ENCODE peak calls at places on chromosome 15, in ten cellular contexts. H is stomach, T is SK-N-MC, O is suprapubic skin, U is GM23338, W is breast epithelium, I is GM12892, D is GM12878, Z is SK-N-SH, P is HCT116. B is an unnamed sample.

GRCh38 chr15:90016721-90017120 is 15.6 kb downstream of the ZNF710 start:
- DNase-seq in H (peak; percentile 43), T (no peak), O (no peak), U (no peak), W (no peak), I (no peak), D (no peak), Z (no peak), P (no peak), B (peak; percentile 40)

GRCh38 chr15:90225504-90226234 is 8.1 kb downstream of the CIB1 start:
- DNase-seq in H (no peak), T (no peak), O (no peak), U (no peak), W (no peak), I (no peak), D (no peak), Z (no peak), P (no peak), B (no peak)

GRCh38 chr15:56732135-56732880 is 1.0 kb downstream of the ZNF280D start:
- DNase-seq in H (no peak), T (peak; percentile 28), O (no peak), U (peak; percentile 35), W (no peak), I (no peak), D (no peak), Z (peak; percentile 51), P (no peak), B (no peak)

GRCh38 chr15:64209680-64210334 is 47.0 kb upstream of the PPIB start:
- DNase-seq in H (no peak), T (peak; percentile 47), O (no peak), U (peak; percentile 21), W (no peak), I (no peak), D (peak; percentile 9), Z (peak; percentile 41), P (peak; percentile 33), B (no peak)

GRCh38 chr15:40103124-40103858 is 5.4 kb downstream of the BMF start:
- DNase-seq in H (peak; percentile 94), T (no peak), O (peak; percentile 94), U (peak; percentile 96), W (peak; percentile 96), I (no peak), D (no peak), Z (peak; percentile 91), P (no peak), B (peak; percentile 96)

GRCh38 chr15:70180186-70180875 is 82.6 kb upstream of the TLE3 start:
- DNase-seq in H (no peak), T (no peak), O (no peak), U (no peak), W (no peak), I (no peak), D (no peak), Z (no peak), P (no peak), B (peak; percentile 40)

GRCh38 chr15:99727733-99728132 is 5.5 kb downstream of the LYSMD4 start:
- DNase-seq in H (no peak), T (no peak), O (no peak), U (no peak), W (no peak), I (no peak), D (no peak), Z (peak; percentile 30), P (no peak), B (no peak)

GRCh38 chr15:63476229-63476632 is 28.2 kb upstream of the USP3 start:
- DNase-seq in H (no peak), T (no peak), O (no peak), U (no peak), W (no peak), I (no peak), D (no peak), Z (no peak), P (peak; percentile 65), B (no peak)

GRCh38 chr15:95734422-95735316 is 595.8 kb upstream of the NR2F2 start:
- DNase-seq in H (no peak), T (no peak), O (no peak), U (no peak), W (no peak), I (no peak), D (no peak), Z (no peak), P (no peak), B (no peak)

GRCh38 chr15:83926116-83926515 is 272.2 kb downstream of the ADAMTSL3 start:
- DNase-seq in H (no peak), T (no peak), O (no peak), U (no peak), W (no peak), I (no peak), D (no peak), Z (no peak), P (no peak), B (no peak)

GRCh38 chr15:78368671-78369070 is 28.5 kb downstream of the CRABP1 start:
- DNase-seq in H (no peak), T (no peak), O (no peak), U (peak; percentile 26), W (no peak), I (no peak), D (no peak), Z (no peak), P (no peak), B (no peak)

GRCh38 chr15:38721549-38721948 is 156.9 kb upstream of the RASGRP1 start:
- DNase-seq in H (no peak), T (no peak), O (no peak), U (no peak), W (no peak), I (no peak), D (no peak), Z (no peak), P (no peak), B (no peak)

GRCh38 chr15:37078566-37078965 is 21.8 kb downstream of the MEIS2 start:
- DNase-seq in H (no peak), T (no peak), O (no peak), U (no peak), W (no peak), I (no peak), D (no peak), Z (no peak), P (no peak), B (no peak)

GRCh38 chr15:37084602-37085001 is 15.7 kb downstream of the MEIS2 start:
- DNase-seq in H (no peak), T (no peak), O (no peak), U (no peak), W (no peak), I (no peak), D (no peak), Z (no peak), P (no peak), B (no peak)

GRCh38 chr15:37083610-37084009 is 16.7 kb downstream of the MEIS2 start:
- DNase-seq in H (no peak), T (no peak), O (no peak), U (no peak), W (no peak), I (no peak), D (no peak), Z (no peak), P (no peak), B (no peak)

GRCh38 chr15:37079726-37080125 is 20.6 kb downstream of the MEIS2 start:
- DNase-seq in H (no peak), T (no peak), O (no peak), U (no peak), W (no peak), I (no peak), D (no peak), Z (no peak), P (no peak), B (no peak)

DNA sequence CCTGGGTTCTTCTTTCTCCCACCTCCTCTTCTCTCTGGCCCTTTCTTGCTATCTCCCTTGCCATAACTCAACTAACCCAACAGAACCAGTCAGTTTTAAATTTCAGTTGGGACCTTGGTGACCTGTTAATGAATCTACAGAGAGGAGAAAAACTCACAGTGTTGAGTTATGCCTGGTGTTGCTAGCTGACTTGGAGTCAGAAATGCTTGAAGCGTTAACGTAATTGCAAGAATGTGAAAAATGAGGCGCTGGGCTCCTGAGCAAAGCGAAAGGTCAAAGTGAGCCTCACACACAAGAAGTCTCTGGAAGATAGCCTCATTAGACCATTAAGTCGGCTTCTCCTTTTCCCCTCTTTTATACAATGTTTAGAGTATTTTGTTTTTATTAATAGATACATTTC is 18.4 kb downstream of the MEIS2 start:
- DNase-seq in H (no peak), T (no peak), O (no peak), U (peak; percentile 65), W (no peak), I (no peak), D (no peak), Z (no peak), P (no peak), B (no peak)
- TF ChIP-seq POLR2AphosphoS5 in H (no peak), T (no peak), O (no peak), U (no peak), W (no peak), I (no peak), D (no peak), Z (peak; percentile 15), P (no peak), B (peak; percentile 14)

DNA sequence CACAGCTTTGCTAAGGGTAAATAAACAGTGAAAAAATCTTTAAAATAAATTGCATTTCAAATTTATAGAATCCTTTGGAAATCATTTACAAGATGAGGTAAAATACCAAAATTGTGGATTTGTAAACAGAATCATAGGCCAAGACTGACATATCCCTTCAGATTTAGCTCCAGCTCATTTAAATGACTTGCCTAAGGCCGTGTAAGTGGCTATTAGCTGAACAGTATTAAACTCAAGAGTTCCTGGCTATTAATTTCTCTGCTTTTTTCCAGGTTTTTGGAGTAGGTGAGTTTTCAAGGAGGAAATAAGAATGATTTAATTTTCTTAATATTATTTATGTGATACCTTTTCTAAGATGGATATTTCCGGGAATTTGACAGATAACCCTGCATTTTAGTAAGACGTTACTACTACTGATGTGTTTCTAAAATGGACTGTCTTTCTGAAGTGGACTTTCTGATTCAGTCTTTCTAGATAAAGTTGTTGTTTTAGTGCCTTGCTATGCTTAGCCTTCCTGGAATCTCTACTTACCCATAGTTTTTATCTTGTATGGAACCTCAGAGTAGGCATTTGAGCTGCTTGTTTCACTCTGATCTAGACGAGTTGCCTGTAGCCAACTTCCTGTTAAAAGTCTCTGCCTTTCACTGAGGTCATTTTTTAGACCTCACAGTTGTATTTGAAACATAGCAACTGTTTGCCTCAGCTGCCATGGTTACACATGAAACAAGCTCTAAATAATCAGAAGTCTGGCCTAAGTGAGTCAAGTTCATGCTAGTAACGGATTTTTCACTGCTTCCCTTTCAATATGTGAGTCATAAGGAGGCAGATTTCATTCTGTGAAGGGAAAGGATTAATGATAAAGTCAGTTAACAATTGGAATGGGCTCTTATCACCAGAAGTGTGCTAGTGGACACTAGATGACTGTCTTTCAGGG is 127.0 kb downstream of the KLHL25 start:
- DNase-seq in H (no peak), T (no peak), O (no peak), U (no peak), W (no peak), I (no peak), D (no peak), Z (no peak), P (peak; percentile 48), B (no peak)
- TF ChIP-seq POLR2AphosphoS5 in H (peak; percentile 52), T (no peak), O (no peak), U (no peak), W (peak; percentile 56), I (no peak), D (no peak), Z (peak; percentile 11), P (no peak), B (peak; percentile 45)

GRCh38 chr15:51494411-51495314 is 127.9 kb downstream of the DMXL2 start:
- DNase-seq in H (no peak), T (no peak), O (no peak), U (no peak), W (no peak), I (no peak), D (no peak), Z (no peak), P (no peak), B (no peak)
- TF ChIP-seq POLR2AphosphoS5 in H (no peak), T (no peak), O (no peak), U (no peak), W (no peak), I (no peak), D (no peak), Z (no peak), P (no peak), B (no peak)

GRCh38 chr15:88246666-88247446 is 9.7 kb downstream of the NTRK3 start:
- DNase-seq in H (peak; percentile 74), T (no peak), O (peak; percentile 87), U (peak; percentile 88), W (peak; percentile 53), I (peak; percentile 67), D (no peak), Z (peak; percentile 89), P (peak; percentile 53), B (peak; percentile 85)
- TF ChIP-seq POLR2AphosphoS5 in H (no peak), T (no peak), O (no peak), U (no peak), W (no peak), I (no peak), D (no peak), Z (no peak), P (no peak), B (no peak)